ENCODE peak calls at places on chromosome 18, in five cellular contexts. H, V, B, I and W are unnamed samples.

GRCh38 chr18:275486-275885 is 7.6 kb upstream of the THOC1 start:
- DNase-seq in I (no peak), H (no peak), V (no peak), B (no peak), W (no peak)

GRCh38 chr18:74531043-74531442 is 3.3 kb upstream of the CNDP1 start:
- DNase-seq in H (no peak), V (no peak), B (no peak), I (no peak), W (no peak)

GRCh38 chr18:47946889-47947288 is 16.4 kb upstream of the SMAD2 start:
- DNase-seq in B (no peak), H (no peak), V (no peak), I (no peak), W (no peak)

GRCh38 chr18:45755936-45756335 is 32.0 kb downstream of the SLC14A1 start:
- DNase-seq in H (peak), I (no peak), B (no peak), V (no peak), W (no peak)

GRCh38 chr18:31297248-31297647 is 20.7 kb upstream of the DSG1 start:
- DNase-seq in H (peak), B (peak), I (no peak), V (no peak), W (no peak)

GRCh38 chr18:27616324-27616723 is 431.2 kb upstream of the CHST9 start:
- DNase-seq in H (no peak), V (no peak), I (no peak), B (peak), W (no peak)

GRCh38 chr18:24540896-24541295 is 80.5 kb downstream of the HRH4 start:
- DNase-seq in H (no peak), B (no peak), V (no peak), I (no peak), W (no peak)

GRCh38 chr18:62880034-62880433 is 164.7 kb downstream of the PHLPP1 start:
- DNase-seq in V (no peak), B (no peak), I (no peak), H (no peak), W (no peak)

GRCh38 chr18:40974448-40974847 is 980.6 kb upstream of the PIK3C3 start:
- DNase-seq in B (no peak), I (no peak), H (no peak), V (no peak), W (no peak)

GRCh38 chr18:50410894-50411293 is 36.0 kb downstream of the SKA1 start:
- DNase-seq in H (no peak), B (no peak), I (no peak), V (no peak), W (no peak)

GRCh38 chr18:13077473-13077872 is 86.3 kb downstream of the CEP192 start:
- DNase-seq in V (no peak), H (no peak), B (no peak), I (no peak), W (no peak)

GRCh38 chr18:60193780-60194179 is 178.8 kb downstream of the MC4R start:
- DNase-seq in I (no peak), B (no peak), H (no peak), V (no peak), W (no peak)

GRCh38 chr18:55515204-55515603 is 72.8 kb downstream of the TCF4 start:
- DNase-seq in I (no peak), V (no peak), B (no peak), H (no peak), W (no peak)

GRCh38 chr18:46301571-46301970 is 197.4 kb downstream of the HAUS1 start:
- DNase-seq in B (no peak), I (no peak), V (no peak), H (no peak), W (no peak)

GRCh38 chr18:79940126-79940813 is 11.2 kb downstream of the SLC66A2 start:
- DNase-seq in I (no peak), B (no peak), V (no peak), H (no peak), W (no peak)

GRCh38 chr18:21443776-21444464 is 156.6 kb downstream of the ESCO1 start:
- DNase-seq in V (no peak), H (no peak), B (no peak), I (no peak), W (no peak)

GRCh38 chr18:44178476-44178875 is 502.2 kb upstream of the SETBP1 start:
- DNase-seq in H (no peak), V (no peak), I (no peak), B (no peak), W (no peak)

GRCh38 chr18:36660311-36660710 is 168.5 kb downstream of the TPGS2 start:
- DNase-seq in I (no peak), H (no peak), B (no peak), V (no peak), W (no peak)

GRCh38 chr18:26863122-26863879 is 2.2 kb downstream of the AQP4 start:
- DNase-seq in H (peak), V (no peak), I (peak), B (peak), W (no peak)

GRCh38 chr18:68507781-68508180 is 207.1 kb downstream of the TMX3 start:
- DNase-seq in V (no peak), I (no peak), H (no peak), B (no peak), W (no peak)

GRCh38 chr18:32804126-32804888 is 31.5 kb upstream of the KLHL14 start:
- DNase-seq in I (no peak), B (no peak), V (peak), H (no peak), W (no peak)

GRCh38 chr18:55048892-55049291 is 89.6 kb upstream of the CCDC68 start:
- DNase-seq in V (no peak), H (peak), I (peak), B (no peak), W (no peak)

GRCh38 chr18:73235491-73235890 is 367.7 kb upstream of the NETO1 start:
- DNase-seq in V (no peak), I (peak), H (peak), B (peak), W (no peak)

GRCh38 chr18:34242739-34243138 is 18.0 kb upstream of the NOL4 start:
- DNase-seq in I (no peak), H (no peak), B (no peak), V (no peak), W (no peak)

GRCh38 chr18:31614044-31614443 is 22.4 kb downstream of the TTR start:
- DNase-seq in B (no peak), V (no peak), I (no peak), H (no peak), W (no peak)

GRCh38 chr18:74803769-74804168 is 206.1 kb downstream of the ZNF407 start:
- DNase-seq in H (no peak), I (no peak), V (no peak), B (no peak), W (no peak)

GRCh38 chr18:8303151-8303770 is 306.0 kb upstream of the RAB12 start:
- DNase-seq in H (peak), V (no peak), B (no peak), I (no peak), W (no peak)

GRCh38 chr18:23528580-23529472 is 25.5 kb downstream of the RMC1 start:
- DNase-seq in B (peak), I (no peak), H (peak), V (no peak), W (no peak)

GRCh38 chr18:24600076-24600654 is 139.7 kb downstream of the HRH4 start:
- DNase-seq in V (peak), B (peak), I (peak), H (peak), W (peak)

GRCh38 chr18:30486856-30487255 is 555.7 kb downstream of the DSC3 start:
- DNase-seq in V (no peak), H (peak), B (no peak), I (no peak), W (no peak)

GRCh38 chr18:62938006-62938405 is 222.7 kb downstream of the PHLPP1 start:
- DNase-seq in H (peak), V (no peak), B (no peak), I (no peak), W (no peak)

GRCh38 chr18:67133669-67134068 is 382.9 kb downstream of the DSEL start:
- DNase-seq in H (peak), B (no peak), V (no peak), I (no peak), W (no peak)

GRCh38 chr18:1294229-1294628 is 389.6 kb downstream of the ADCYAP1 start:
- DNase-seq in H (peak), B (no peak), I (no peak), V (no peak), W (no peak)

GRCh38 chr18:60040966-60041365 is 141.2 kb downstream of the PMAIP1 start:
- DNase-seq in H (no peak), I (no peak), V (no peak), B (no peak), W (no peak)

GRCh38 chr18:31603335-31603734 is 11.7 kb downstream of the TTR start:
- DNase-seq in B (no peak), V (no peak), I (no peak), H (no peak), W (no peak)

GRCh38 chr18:31497711-31498449 is at the start of gene DSG2:
- DNase-seq in I (peak), V (no peak), H (peak), B (peak), W (no peak)

GRCh38 chr18:62024983-62025382 is 132.2 kb upstream of the RNF152 start:
- DNase-seq in I (no peak), H (no peak), V (no peak), B (no peak), W (no peak)

GRCh38 chr18:12036201-12036751 is 55.0 kb downstream of the IMPA2 start:
- DNase-seq in B (no peak), H (peak), V (no peak), I (no peak), W (no peak)

GRCh38 chr18:65526099-65526498 is 224.7 kb upstream of the CDH7 start:
- DNase-seq in V (no peak), I (no peak), B (no peak), H (no peak), W (no peak)

GRCh38 chr18:65522907-65523306 is 227.9 kb upstream of the CDH7 start:
- DNase-seq in V (no peak), H (no peak), I (no peak), B (no peak), W (no peak)

GRCh38 chr18:65527879-65528633 is 222.8 kb upstream of the CDH7 start:
- DNase-seq in H (peak), B (no peak), V (no peak), I (no peak), W (no peak)

DNA sequence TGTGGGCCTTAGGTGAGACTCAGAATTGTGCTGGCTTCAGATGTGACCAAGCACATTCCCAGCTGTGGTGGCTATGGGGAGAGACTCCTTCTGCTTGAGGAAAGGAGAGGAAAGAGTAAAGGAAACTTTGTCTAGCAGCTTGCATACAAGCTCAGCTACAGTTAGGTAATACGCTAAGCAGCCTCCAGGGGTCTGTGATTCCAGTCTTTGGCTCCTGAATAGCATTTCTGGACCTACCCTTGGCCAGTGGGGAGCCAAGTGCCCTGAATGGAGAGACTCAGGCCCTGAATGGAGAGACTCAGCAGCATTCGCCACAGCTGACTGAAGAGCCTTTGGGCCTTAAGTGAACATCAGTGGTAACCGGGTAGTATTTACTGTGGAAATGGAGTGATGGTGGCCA is 227.4 kb upstream of the CDH7 start:
- DNase-seq in B (peak), H (no peak), I (no peak), V (no peak), W (no peak)
- H3K4me2 ChIP-seq in B (no peak), H (no peak), I (no peak), V (no peak), W (no peak)

DNA sequence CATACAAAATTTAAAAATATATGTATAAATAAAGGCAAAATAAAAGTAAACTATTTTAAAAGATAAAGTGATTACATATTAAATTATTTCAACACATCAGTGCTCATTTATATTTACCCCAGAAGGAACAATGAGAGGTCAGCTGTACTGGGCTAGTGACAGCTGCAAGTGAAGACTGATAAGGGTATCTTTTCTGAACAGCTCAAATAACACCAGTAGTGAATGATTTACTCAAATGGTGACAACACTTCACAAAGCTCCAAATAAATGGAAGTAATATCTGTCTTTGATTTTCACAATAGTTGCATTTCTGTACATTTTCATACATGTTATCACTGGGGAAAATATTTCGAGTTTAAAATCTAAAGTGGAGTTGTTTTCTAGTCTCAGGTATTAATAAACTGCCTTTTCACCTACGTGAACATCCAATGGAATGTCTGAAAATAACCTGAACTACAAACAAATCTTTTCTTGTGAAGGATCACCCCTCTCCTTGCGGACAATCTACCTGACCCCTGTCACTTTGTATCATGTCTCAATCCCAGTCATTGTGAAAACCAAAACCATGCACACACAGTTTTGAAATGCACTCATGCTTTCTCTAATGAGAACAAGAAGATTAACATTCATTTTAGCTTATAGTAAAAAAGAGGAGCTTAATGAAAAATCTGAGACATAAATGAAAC is 1928.8 kb upstream of the CELF4 start:
- DNase-seq in B (no peak), H (no peak), V (no peak), I (no peak), W (no peak)
- H3K4me2 ChIP-seq in B (no peak), H (no peak), V (no peak), I (no peak), W (no peak)

DNA sequence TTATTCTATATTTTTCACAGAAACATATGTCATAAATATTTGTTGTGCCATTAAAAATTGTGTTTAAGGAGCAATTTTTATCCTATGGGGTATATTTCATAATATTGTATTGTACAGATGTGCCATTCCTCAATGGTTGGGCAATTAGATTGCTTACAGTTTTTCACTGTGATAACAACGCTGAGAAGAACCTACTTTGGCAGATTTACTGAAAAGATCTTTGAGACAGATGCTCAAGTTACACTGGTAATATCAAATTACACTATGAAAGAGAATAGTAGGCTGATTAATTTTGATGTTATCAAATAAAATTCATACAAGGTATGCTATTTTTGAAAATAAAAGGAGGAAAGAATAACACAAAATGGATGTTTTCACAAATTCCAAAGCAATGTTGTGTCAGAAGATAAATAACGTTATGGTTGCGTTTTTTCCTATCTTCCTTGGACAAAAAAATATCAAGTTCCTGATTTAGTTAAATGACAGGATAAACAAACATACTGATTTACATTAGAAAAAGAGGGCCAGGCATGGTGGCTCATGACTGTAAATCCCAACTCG is 335.1 kb upstream of the ZNF521 start:
- DNase-seq in V (no peak), H (no peak), I (no peak), B (no peak), W (no peak)
- H3K4me2 ChIP-seq in V (no peak), H (no peak), I (no peak), B (no peak), W (no peak)

DNA sequence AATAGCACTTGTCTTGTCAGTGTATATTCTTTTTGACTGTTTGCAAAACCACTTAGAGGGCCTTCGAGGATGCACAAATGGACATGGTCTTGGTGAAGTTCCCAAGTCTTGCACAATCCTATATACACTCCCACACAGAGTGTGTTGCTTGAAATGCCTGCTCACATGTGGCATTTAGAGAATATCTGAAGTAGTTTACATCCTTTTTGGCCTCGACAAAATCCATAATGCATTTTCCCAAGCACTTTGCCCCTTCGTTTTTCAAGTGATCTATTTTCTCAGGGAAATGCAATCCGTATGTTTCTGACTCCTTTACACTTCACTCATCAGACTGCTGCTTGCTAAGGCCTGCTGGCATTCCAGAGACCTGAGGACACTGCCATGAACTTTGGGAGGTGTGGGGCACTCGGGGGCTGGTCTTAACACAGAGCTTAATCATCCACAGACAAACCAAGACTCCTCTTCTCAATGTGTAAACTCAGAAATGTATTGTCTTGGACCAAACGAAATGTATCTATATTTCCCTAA is 219.5 kb upstream of the APCDD1 start:
- DNase-seq in V (no peak), B (peak), I (no peak), H (no peak), W (no peak)
- H3K4me2 ChIP-seq in V (no peak), B (no peak), I (no peak), H (no peak), W (no peak)

GRCh38 chr18:76803814-76804213 is 18.5 kb upstream of the ZNF236 start:
- DNase-seq in B (peak), V (peak), I (peak), H (peak), W (peak)
- H3K4me2 ChIP-seq in B (no peak), V (peak), I (peak), H (peak), W (no peak)

GRCh38 chr18:3663870-3664512 is 214.0 kb downstream of the TGIF1 start:
- DNase-seq in H (no peak), I (no peak), B (no peak), V (no peak), W (no peak)
- H3K4me2 ChIP-seq in H (no peak), I (peak), B (no peak), V (peak), W (no peak)

DNA sequence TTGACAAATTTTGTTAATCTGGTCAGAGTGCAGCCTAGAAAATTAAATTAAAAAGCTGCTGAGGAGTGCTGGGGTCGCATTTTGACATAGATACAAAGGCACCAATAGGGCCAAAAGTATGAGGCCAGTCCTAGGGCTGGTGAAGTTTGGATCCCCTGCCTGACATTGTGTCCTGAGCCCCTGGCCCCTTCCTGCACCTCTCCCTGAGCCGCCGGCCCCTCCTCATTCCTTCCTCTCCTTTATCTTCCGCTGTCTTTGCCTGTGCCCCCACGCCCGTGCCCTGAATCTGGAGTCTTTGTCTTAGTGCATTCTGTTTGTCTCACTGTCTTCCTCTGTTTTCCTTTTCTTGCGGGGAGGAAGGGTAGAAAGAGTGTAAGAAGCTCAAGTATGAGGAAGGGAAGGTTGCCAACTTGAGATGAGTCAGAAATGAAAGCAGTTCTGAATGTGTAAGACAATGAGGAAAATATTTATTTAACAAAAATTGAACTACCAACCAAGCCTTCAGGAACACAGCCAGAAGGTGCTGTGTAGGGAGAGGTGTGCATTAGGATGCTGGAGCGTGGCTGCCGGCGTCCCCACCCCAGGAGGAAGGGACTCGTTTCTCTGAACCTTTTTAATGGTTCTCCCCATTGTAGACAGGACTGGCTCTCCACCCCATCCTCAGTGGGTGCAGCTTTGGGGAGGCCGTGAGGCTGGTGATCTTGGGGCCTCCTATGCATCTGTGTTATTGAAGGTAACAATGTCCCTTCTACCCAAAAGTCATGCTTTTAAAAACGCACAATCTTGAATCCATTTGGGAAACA is 133.1 kb downstream of the NEDD4L start:
- DNase-seq in B (no peak), H (peak), I (no peak), V (no peak), W (no peak)
- H3K4me2 ChIP-seq in B (no peak), H (peak), I (peak), V (no peak), W (no peak)